ENCODE peak calls at places on chromosomes 12 and 14, in ten cellular contexts. N, T, V, A, X, M, Q, Z, G and I are unnamed samples.
A peak's percentile ranks its signal among the peaks of the same experiment; 100 is the strongest.

GRCh38 chr14:101230161-101230850 is 326.8 kb upstream of the RTL1 start:
- DNase-seq in N (no peak), T (no peak), V (no peak), A (no peak), X (no peak), M (peak; percentile 73), Q (peak; percentile 27), Z (no peak), G (peak; percentile 21), I (no peak)

GRCh38 chr14:24481622-24482324 is 26.3 kb downstream of the CMA1 start:
- DNase-seq in N (peak; percentile 26), T (peak; percentile 65), V (peak; percentile 13), A (no peak), X (peak; percentile 71), M (no peak), Q (no peak), Z (no peak), G (peak; percentile 87), I (peak; percentile 74)

GRCh38 chr12:124910561-124911478 is 3.6 kb downstream of the UBC start:
- DNase-seq in N (peak; percentile 50), T (no peak), V (peak; percentile 30), A (no peak), X (no peak), M (no peak), Q (no peak), Z (no peak), G (no peak), I (no peak)

GRCh38 chr14:60707858-60708257 is 16.3 kb downstream of the SIX4 start:
- DNase-seq in N (no peak), T (no peak), V (no peak), A (no peak), X (no peak), M (no peak), Q (no peak), Z (no peak), G (no peak), I (no peak)

GRCh38 chr12:6341439-6342139 is at the start of gene TNFRSF1A:
- DNase-seq in N (peak; percentile 92), T (no peak), V (peak; percentile 87), A (no peak), X (peak; percentile 48), M (peak; percentile 76), Q (peak; percentile 85), Z (peak; percentile 84), G (peak; percentile 82), I (no peak)

GRCh38 chr14:76647699-76648298 is 113.5 kb upstream of the VASH1 start:
- DNase-seq in N (peak; percentile 71), T (peak; percentile 45), V (peak; percentile 52), A (no peak), X (peak; percentile 32), M (no peak), Q (no peak), Z (peak; percentile 52), G (peak; percentile 46), I (peak; percentile 35)

GRCh38 chr12:67916266-67916970 is 72.8 kb upstream of the IFNG-AS1 start:
- DNase-seq in N (no peak), T (no peak), V (no peak), A (no peak), X (no peak), M (no peak), Q (no peak), Z (peak; percentile 14), G (no peak), I (no peak)

GRCh38 chr14:93923586-93923985 is 3.6 kb upstream of the FAM181A start:
- DNase-seq in N (no peak), T (no peak), V (no peak), A (no peak), X (no peak), M (no peak), Q (peak; percentile 38), Z (no peak), G (no peak), I (no peak)

GRCh38 chr14:74653386-74654138 is 41.5 kb upstream of the LTBP2 start:
- DNase-seq in N (no peak), T (no peak), V (no peak), A (no peak), X (no peak), M (no peak), Q (no peak), Z (no peak), G (no peak), I (no peak)

GRCh38 chr12:126860210-126860609 is 1406.8 kb upstream of the TMEM132C start:
- DNase-seq in N (no peak), T (no peak), V (no peak), A (no peak), X (no peak), M (no peak), Q (no peak), Z (no peak), G (no peak), I (no peak)

GRCh38 chr12:88083634-88084033 is 54.4 kb upstream of the C12orf50 start:
- DNase-seq in N (no peak), T (no peak), V (no peak), A (no peak), X (no peak), M (no peak), Q (no peak), Z (no peak), G (no peak), I (no peak)

GRCh38 chr12:54392485-54393349 is 8.2 kb upstream of the ZNF385A start:
- DNase-seq in N (no peak), T (no peak), V (no peak), A (no peak), X (no peak), M (no peak), Q (peak; percentile 41), Z (no peak), G (no peak), I (no peak)

GRCh38 chr12:54390176-54390667 is 5.7 kb upstream of the ZNF385A start:
- DNase-seq in N (no peak), T (no peak), V (no peak), A (no peak), X (peak; percentile 41), M (no peak), Q (peak; percentile 49), Z (no peak), G (no peak), I (no peak)

GRCh38 chr12:54389139-54389508 is 4.6 kb upstream of the ZNF385A start:
- DNase-seq in N (no peak), T (no peak), V (no peak), A (no peak), X (no peak), M (no peak), Q (peak; percentile 38), Z (no peak), G (no peak), I (no peak)

GRCh38 chr12:54389536-54390175 is 5.1 kb upstream of the ZNF385A start:
- DNase-seq in N (no peak), T (no peak), V (no peak), A (no peak), X (no peak), M (no peak), Q (peak; percentile 39), Z (no peak), G (no peak), I (no peak)

GRCh38 chr12:54390668-54391551 is 6.4 kb upstream of the ZNF385A start:
- DNase-seq in N (no peak), T (peak; percentile 54), V (peak; percentile 42), A (peak; percentile 76), X (peak; percentile 71), M (no peak), Q (peak; percentile 63), Z (no peak), G (peak; percentile 79), I (peak; percentile 83)
- TF ChIP-seq CTCF in N (no peak), T (peak; percentile 29), V (no peak), A (peak; percentile 12), X (no peak), M (no peak), Q (no peak), Z (peak; percentile 15), G (peak; percentile 35), I (no peak)

GRCh38 chr12:47905313-47905730 is 528 bp upstream of the VDR start:
- DNase-seq in N (no peak), T (no peak), V (peak; percentile 50), A (peak; percentile 47), X (peak; percentile 36), M (peak; percentile 51), Q (peak; percentile 68), Z (peak; percentile 8), G (peak; percentile 91), I (peak; percentile 51)
- TF ChIP-seq CTCF in N (peak; percentile 26), T (no peak), V (no peak), A (no peak), X (no peak), M (peak; percentile 33), Q (peak; percentile 36), Z (peak; percentile 50), G (peak; percentile 63), I (peak; percentile 17)

DNA sequence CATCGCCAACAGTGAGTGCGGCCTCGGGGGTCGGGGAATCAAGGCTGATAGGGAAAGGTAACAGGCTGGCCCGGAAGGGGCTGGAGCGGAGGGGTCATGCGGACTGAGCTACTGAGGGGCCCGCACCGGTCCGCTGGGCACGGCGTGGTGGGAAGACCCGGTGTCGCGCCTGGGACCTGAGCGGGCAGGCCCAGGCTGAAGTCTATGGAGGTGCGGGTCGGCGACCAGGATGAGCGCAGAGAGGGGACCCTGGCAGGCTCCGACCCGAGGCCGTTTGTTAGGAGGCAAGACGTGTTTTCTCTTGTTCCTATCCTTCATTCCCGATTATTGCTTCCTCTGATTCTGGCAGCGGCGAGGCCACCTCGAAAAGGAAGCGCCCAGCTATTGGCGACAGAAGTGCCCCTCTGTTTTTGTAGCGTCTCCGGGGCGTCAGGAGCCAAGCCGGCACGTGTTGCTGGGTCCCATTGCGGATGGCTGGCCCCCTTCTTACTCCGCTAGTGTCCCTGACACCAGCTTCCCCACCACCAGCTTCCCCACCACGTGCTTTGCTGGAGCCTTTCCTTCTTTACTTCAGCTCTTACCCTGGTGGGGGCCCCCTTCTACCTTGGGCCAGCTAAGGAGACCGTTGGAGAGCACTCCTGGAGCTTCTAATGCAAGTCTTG is 587 bp downstream of the PA2G4 start:
- DNase-seq in N (no peak), T (peak; percentile 27), V (peak; percentile 26), A (no peak), X (peak; percentile 36), M (no peak), Q (peak; percentile 56), Z (no peak), G (no peak), I (peak; percentile 55)
- TF ChIP-seq CTCF in N (no peak), T (no peak), V (no peak), A (no peak), X (no peak), M (no peak), Q (no peak), Z (peak; percentile 8), G (no peak), I (no peak)

DNA sequence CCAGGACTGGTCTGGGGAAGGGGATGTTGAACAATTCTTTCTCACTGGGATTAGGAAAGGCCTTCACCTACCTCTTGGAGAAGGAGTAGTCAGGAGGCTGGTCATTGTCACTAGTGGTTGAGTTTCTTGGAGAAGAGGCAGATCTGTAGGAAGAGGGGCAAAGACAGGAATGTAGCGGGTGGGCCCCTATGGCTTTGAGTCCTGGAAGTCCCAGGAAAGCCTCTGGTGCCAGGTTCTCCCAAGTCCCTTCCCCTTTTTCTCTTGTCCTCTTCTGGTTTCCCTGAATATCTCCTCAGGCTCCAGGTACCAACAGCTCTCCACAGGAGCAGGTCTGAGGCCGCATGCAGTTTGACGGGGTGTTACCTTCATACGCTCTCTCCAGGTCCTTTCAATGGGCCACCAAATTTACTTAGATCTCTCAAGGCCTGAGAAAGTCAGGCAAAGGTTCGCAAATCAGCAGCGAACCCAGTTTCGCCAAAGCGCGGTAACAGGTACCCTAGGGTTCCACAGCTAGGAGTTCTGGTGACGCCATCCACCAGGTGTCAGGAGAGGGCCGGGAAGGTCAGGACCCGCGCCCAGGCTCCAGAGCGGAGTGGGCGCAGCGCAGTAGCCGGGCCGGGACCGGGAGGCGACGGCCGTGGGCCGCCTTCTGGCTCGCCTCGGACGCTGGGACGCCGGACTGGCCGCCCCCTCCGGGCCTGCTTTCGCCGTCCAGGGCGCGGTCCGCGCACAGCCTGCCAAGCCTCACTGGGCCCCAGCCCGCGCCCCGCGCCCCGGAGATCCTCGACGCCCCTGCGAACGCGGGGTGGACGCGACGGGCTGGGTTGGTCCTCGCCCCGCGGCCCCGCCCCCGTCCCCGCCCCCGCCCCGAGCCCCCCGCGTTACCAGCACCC is 795 bp downstream of the SMAGP start:
- DNase-seq in N (peak; percentile 54), T (peak; percentile 68), V (peak; percentile 46), A (no peak), X (peak; percentile 75), M (peak; percentile 21), Q (peak; percentile 60), Z (peak; percentile 39), G (peak; percentile 89), I (peak; percentile 59)
- TF ChIP-seq CTCF in N (peak; percentile 32), T (peak; percentile 53), V (no peak), A (peak; percentile 17), X (peak; percentile 44), M (peak; percentile 22), Q (peak; percentile 30), Z (peak; percentile 30), G (peak; percentile 61), I (no peak)